ENCODE peak calls at places on chromosomes 5 and 9, in nine cellular contexts. I, H, F, G, U, D, C, E and S are unnamed samples.

GRCh38 chr9:35908484-35909125 is 685 bp upstream of the SPAAR start:
- DNase-seq in C (no peak), D (no peak), U (no peak), G (no peak), F (no peak), I (no peak), H (no peak), E (no peak), S (no peak)

GRCh38 chr9:133238851-133239532 is 29.9 kb upstream of the OBP2B start:
- DNase-seq in U (peak; percentile 82), C (peak; percentile 52), E (peak; percentile 86), D (no peak), I (peak; percentile 62), H (peak; percentile 51), F (no peak), G (peak; percentile 63), S (peak; percentile 63)

GRCh38 chr9:112064871-112065270 is 110.2 kb downstream of the SUSD1 start:
- DNase-seq in E (no peak), D (no peak), F (no peak), G (no peak), H (no peak), C (no peak), I (no peak), U (no peak), S (no peak)

GRCh38 chr5:32859211-32859641 is 148.1 kb downstream of the NPR3 start:
- DNase-seq in I (peak; percentile 3), G (no peak), C (no peak), D (no peak), F (no peak), E (no peak), U (no peak), H (no peak), S (no peak)

GRCh38 chr5:127858116-127858784 is 155.1 kb downstream of the CCDC192 start:
- DNase-seq in U (no peak), C (no peak), E (no peak), D (no peak), F (no peak), G (no peak), H (peak; percentile 89), I (peak; percentile 76), S (no peak)

GRCh38 chr9:97759611-97760288 is 62.6 kb upstream of the XPA start:
- DNase-seq in I (no peak), C (no peak), F (no peak), H (no peak), G (no peak), D (no peak), E (no peak), U (no peak), S (no peak)

GRCh38 chr5:100615362-100615761 is 80.2 kb downstream of the FAM174A start:
- DNase-seq in I (peak; percentile 17), D (no peak), C (no peak), U (no peak), F (no peak), E (no peak), H (no peak), G (no peak), S (no peak)

GRCh38 chr5:68547621-68548020 is 332.1 kb downstream of the PIK3R1 start:
- DNase-seq in D (no peak), G (no peak), E (no peak), C (no peak), I (no peak), U (no peak), F (no peak), H (no peak), S (no peak)

GRCh38 chr5:179610109-179610902 is 13.2 kb downstream of the HNRNPH1 start:
- DNase-seq in D (peak; percentile 68), C (no peak), I (no peak), F (no peak), U (no peak), G (no peak), H (no peak), E (peak; percentile 59), S (no peak)

GRCh38 chr5:149496166-149496565 is 55.1 kb downstream of the CSNK1A1 start:
- DNase-seq in U (no peak), I (no peak), F (no peak), G (no peak), H (no peak), D (no peak), E (no peak), C (no peak), S (no peak)

GRCh38 chr5:150659360-150660107 is 1.5 kb upstream of the MYOZ3 start:
- DNase-seq in E (no peak), D (peak; percentile 64), C (no peak), I (no peak), U (no peak), F (no peak), G (no peak), H (no peak), S (no peak)

GRCh38 chr5:77379558-77380061 is 112.5 kb downstream of the WDR41 start:
- DNase-seq in E (no peak), U (no peak), D (no peak), C (no peak), H (no peak), F (no peak), G (no peak), I (no peak), S (no peak)

GRCh38 chr5:175889910-175890684 is 18.7 kb downstream of the CPLX2 start:
- DNase-seq in H (no peak), E (no peak), F (no peak), U (peak; percentile 22), I (no peak), C (no peak), D (no peak), G (no peak), S (no peak)

GRCh38 chr5:9605459-9605858 is 24.7 kb downstream of the TAS2R1 start:
- DNase-seq in E (no peak), F (no peak), I (no peak), H (no peak), C (no peak), U (no peak), G (no peak), D (no peak), S (no peak)

GRCh38 chr9:137519553-137519952 is 30.6 kb downstream of the PNPLA7 start:
- DNase-seq in F (no peak), U (no peak), D (no peak), I (no peak), C (no peak), H (no peak), E (no peak), G (no peak), S (no peak)

GRCh38 chr9:134908524-134909364 is 9.0 kb downstream of the FCN1 start:
- DNase-seq in U (no peak), F (peak; percentile 63), E (no peak), G (no peak), I (no peak), H (no peak), D (peak; percentile 39), C (no peak), S (no peak)

GRCh38 chr5:6675784-6676499 is 37.3 kb upstream of the TENT4A start:
- DNase-seq in U (no peak), I (no peak), H (no peak), G (no peak), E (no peak), F (no peak), D (no peak), C (no peak), S (no peak)
- TF ChIP-seq CTCF in U (no peak), I (no peak), H (no peak), G (no peak), E (no peak), F (peak; percentile 17), D (no peak), C (no peak), S (no peak)

GRCh38 chr5:75168026-75168750 is 68.5 kb downstream of the ANKRD31 start:
- DNase-seq in I (no peak), E (no peak), C (no peak), D (no peak), H (no peak), U (no peak), G (no peak), F (no peak), S (no peak)

DNA sequence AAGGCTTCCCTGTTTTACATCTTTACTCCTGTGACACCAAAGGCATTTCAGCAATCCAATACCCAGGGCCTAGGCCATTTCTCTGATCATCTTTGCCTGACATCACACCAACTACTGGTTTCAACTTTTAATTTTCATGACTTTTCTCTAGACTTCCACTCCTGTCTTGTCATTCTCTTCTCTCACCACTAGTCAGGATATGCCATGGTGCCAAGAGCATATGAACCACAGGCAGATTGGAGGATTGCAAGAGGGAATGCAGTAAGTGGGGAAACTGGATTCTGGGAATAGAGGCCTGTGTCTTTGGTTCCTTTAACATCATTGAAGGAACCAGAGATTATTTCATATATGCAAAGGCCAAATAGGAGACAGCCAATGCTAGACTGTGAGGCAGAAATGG is 69.3 kb downstream of the ANKRD31 start:
- DNase-seq in D (no peak), I (peak; percentile 1), E (no peak), G (no peak), U (no peak), C (no peak), H (no peak), F (no peak), S (no peak)
- TF ChIP-seq CTCF in D (no peak), I (peak; percentile 15), E (no peak), G (peak; percentile 32), U (no peak), C (no peak), H (no peak), F (peak; percentile 25), S (no peak)

DNA sequence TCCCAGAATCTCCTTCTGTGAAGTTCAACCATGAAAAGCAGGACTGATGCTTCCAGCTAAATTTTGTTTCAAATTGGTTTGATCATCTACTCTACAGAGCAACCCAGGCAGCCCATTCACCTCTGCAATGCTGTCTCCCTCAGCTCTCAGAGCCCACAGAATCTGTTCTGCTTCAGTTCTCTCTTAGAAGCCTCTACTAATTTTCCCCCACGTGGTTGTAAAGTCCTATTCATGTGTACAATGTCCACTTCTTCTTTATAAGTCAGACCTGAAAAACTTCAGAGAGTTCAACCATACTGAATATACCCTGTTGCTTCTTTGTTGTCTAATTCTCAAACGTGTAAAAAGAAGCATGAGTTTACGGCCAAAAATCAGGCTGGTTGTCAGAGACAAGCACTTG is 21.3 kb upstream of the FAM13B start:
- DNase-seq in G (no peak), I (no peak), E (no peak), C (no peak), F (no peak), H (no peak), U (no peak), D (no peak), S (no peak)
- TF ChIP-seq CTCF in G (no peak), I (no peak), E (no peak), C (no peak), F (no peak), H (no peak), U (no peak), D (no peak), S (no peak)

DNA sequence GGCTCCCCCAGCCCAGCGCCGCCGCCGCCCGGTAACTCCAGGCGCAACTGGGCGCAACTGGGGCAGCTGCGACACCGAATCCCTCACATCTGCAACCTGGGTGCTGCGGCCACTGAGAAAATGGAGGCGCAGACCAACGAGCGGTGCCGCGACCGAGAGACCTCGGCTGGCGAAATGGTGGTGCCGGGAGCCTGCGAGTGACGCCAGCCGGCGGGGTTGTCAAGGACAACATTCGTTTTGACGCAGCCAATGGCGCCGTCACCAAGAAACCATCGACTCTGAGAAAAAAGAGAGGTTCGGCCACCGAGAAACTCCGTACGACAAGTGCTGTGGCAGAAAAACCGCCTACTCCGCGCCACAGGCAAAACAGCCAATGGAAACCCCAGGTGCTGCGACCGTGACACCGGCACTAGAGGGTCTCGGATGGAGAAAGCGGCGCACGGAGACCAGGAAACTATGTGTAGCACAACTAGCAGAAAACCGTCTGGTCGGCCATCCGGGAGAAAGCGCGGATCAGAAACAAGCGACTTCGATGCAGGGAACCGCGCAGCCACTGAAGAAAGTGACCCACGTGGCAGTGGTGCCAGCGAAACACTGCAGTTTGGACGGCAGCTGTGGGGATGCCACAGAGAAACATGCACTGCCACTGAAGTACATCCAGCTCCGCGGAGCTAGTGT is 88.8 kb downstream of the ANXA2R start:
- DNase-seq in I (peak; percentile 64), E (peak; percentile 91), F (no peak), C (peak; percentile 79), U (peak; percentile 32), H (peak; percentile 71), G (no peak), D (peak; percentile 75), S (peak; percentile 57)
- TF ChIP-seq CTCF in I (no peak), E (no peak), F (no peak), C (no peak), U (no peak), H (no peak), G (no peak), D (no peak), S (no peak)